ENCODE peak calls at places on chromosomes 6 and 20, in six cellular contexts. Q is mucosa of descending colon, N is GM23248, P is DND-41, C is fibroblast of lung, J is astrocyte of the cerebellum. V is an unnamed sample.

GRCh38 chr6:82882363-82883033 is 183.1 kb downstream of the UBE3D start:
- DNase-seq in Q (no peak), N (no peak), P (no peak), C (no peak), J (no peak), V (no peak)

GRCh38 chr6:168201383-168201782 is 118.2 kb downstream of the DACT2 start:
- DNase-seq in Q (peak), N (no peak), P (no peak), C (no peak), J (no peak), V (no peak)

GRCh38 chr20:32052090-32052791 is at the start of gene HCK:
- DNase-seq in Q (no peak), N (peak), P (no peak), C (no peak), J (no peak), V (no peak)

GRCh38 chr20:45306431-45306982 is at the start of gene RBPJL:
- DNase-seq in Q (no peak), N (peak), P (no peak), C (no peak), J (no peak), V (no peak)

GRCh38 chr6:107115695-107116327 is 496 bp upstream of the BEND3 start:
- DNase-seq in Q (peak), N (peak), P (peak), C (no peak), J (no peak), V (peak)

GRCh38 chr6:111750753-111751684 is 122.2 kb downstream of the FYN start:
- DNase-seq in Q (peak), N (no peak), P (peak), C (peak), J (no peak), V (peak)

GRCh38 chr6:102732908-102733307 is 1339.4 kb downstream of the GRIK2 start:
- DNase-seq in Q (no peak), N (peak), P (no peak), C (peak), J (no peak), V (peak)

GRCh38 chr6:30966154-30966553 is 17.4 kb upstream of the MUC21 start:
- DNase-seq in Q (no peak), N (no peak), P (no peak), C (no peak), J (no peak), V (no peak)

GRCh38 chr6:54990001-54990400 is 143.4 kb downstream of the FAM83B start:
- DNase-seq in Q (no peak), N (no peak), P (no peak), C (no peak), J (no peak), V (no peak)

GRCh38 chr6:40082278-40083043 is 148.2 kb upstream of the MOCS1 start:
- DNase-seq in Q (no peak), N (no peak), P (no peak), C (no peak), J (no peak), V (no peak)

GRCh38 chr20:15205023-15205422 is 867.6 kb upstream of the FLRT3 start:
- DNase-seq in Q (no peak), N (peak), P (no peak), C (no peak), J (no peak), V (no peak)

GRCh38 chr6:136963259-136963658 is 41.2 kb downstream of the SLC35D3 start:
- DNase-seq in Q (no peak), N (no peak), P (no peak), C (no peak), J (no peak), V (no peak)

GRCh38 chr6:7532821-7533220 is 8.7 kb upstream of the DSP start:
- DNase-seq in Q (peak), N (no peak), P (no peak), C (no peak), J (no peak), V (no peak)

GRCh38 chr6:83429857-83430605 is 820 bp downstream of the ME1 start:
- DNase-seq in Q (peak), N (peak), P (no peak), C (peak), J (no peak), V (no peak)

GRCh38 chr6:118320652-118321051 is 227.4 kb upstream of the PLN start:
- DNase-seq in Q (no peak), N (peak), P (no peak), C (no peak), J (peak), V (no peak)

GRCh38 chr20:7161690-7162089 is 394.2 kb downstream of the BMP2 start:
- DNase-seq in Q (peak), N (peak), P (no peak), C (peak), J (peak), V (peak)

GRCh38 chr20:38692436-38693411 is 31.6 kb upstream of the SLC32A1 start:
- DNase-seq in Q (peak), N (peak), P (peak), C (peak), J (peak), V (peak)

GRCh38 chr6:38138374-38138773 is 318.8 kb downstream of the ZFAND3 start:
- DNase-seq in Q (no peak), N (no peak), P (no peak), C (no peak), J (no peak), V (no peak)

GRCh38 chr6:135675862-135676261 is 175.6 kb upstream of the PDE7B start:
- DNase-seq in Q (peak), N (peak), P (peak), C (peak), J (no peak), V (peak)

GRCh38 chr20:58645277-58645968 is 5.7 kb upstream of the STX16 start:
- DNase-seq in Q (no peak), N (peak), P (no peak), C (peak), J (peak), V (no peak)

GRCh38 chr6:46098678-46099077 is 31.1 kb upstream of the ENPP4 start:
- DNase-seq in Q (peak), N (no peak), P (no peak), C (no peak), J (no peak), V (no peak)

GRCh38 chr6:36780517-36781210 is 58.6 kb downstream of the CPNE5 start:
- DNase-seq in Q (peak), N (no peak), P (peak), C (no peak), J (no peak), V (no peak)

GRCh38 chr6:35052694-35053565 is 88.2 kb downstream of the TCP11 start:
- DNase-seq in Q (peak), N (peak), P (no peak), C (peak), J (no peak), V (no peak)

GRCh38 chr6:7146079-7146828 is 38.5 kb downstream of the RREB1 start:
- DNase-seq in Q (peak), N (peak), P (peak), C (peak), J (no peak), V (peak)

GRCh38 chr20:19017104-19017690 is 195.2 kb upstream of the SLC24A3 start:
- DNase-seq in Q (no peak), N (no peak), P (no peak), C (no peak), J (no peak), V (no peak)

GRCh38 chr6:137568067-137568466 is 73.9 kb upstream of the OLIG3 start:
- DNase-seq in Q (no peak), N (no peak), P (peak), C (no peak), J (no peak), V (peak)

GRCh38 chr6:166308769-166309589 is 787 bp upstream of the PRR18 start:
- DNase-seq in Q (no peak), N (no peak), P (no peak), C (no peak), J (no peak), V (no peak)

GRCh38 chr6:155301867-155302266 is 12.4 kb downstream of the TFB1M start:
- DNase-seq in Q (no peak), N (peak), P (no peak), C (peak), J (peak), V (no peak)

GRCh38 chr6:43070028-43070632 is 6.0 kb upstream of the PTK7 start:
- DNase-seq in Q (no peak), N (peak), P (peak), C (peak), J (no peak), V (peak)

GRCh38 chr20:9508696-9509178 is 5.7 kb upstream of the LAMP5 start:
- DNase-seq in Q (no peak), N (no peak), P (no peak), C (no peak), J (no peak), V (no peak)

GRCh38 chr20:43666376-43667328 is at the start of gene MYBL2:
- DNase-seq in Q (peak), N (peak), P (peak), C (peak), J (no peak), V (peak)

GRCh38 chr20:1666802-1667201 is 9.2 kb upstream of the SIRPG start:
- DNase-seq in Q (no peak), N (no peak), P (peak), C (no peak), J (no peak), V (no peak)

GRCh38 chr20:1671891-1672669 is 14.5 kb upstream of the SIRPG start:
- DNase-seq in Q (no peak), N (no peak), P (no peak), C (no peak), J (no peak), V (peak)

GRCh38 chr20:1672728-1673127 is 15.1 kb upstream of the SIRPG start:
- DNase-seq in Q (no peak), N (no peak), P (no peak), C (no peak), J (no peak), V (no peak)

GRCh38 chr20:1667510-1668085 is 10.0 kb upstream of the SIRPG start:
- DNase-seq in Q (no peak), N (no peak), P (no peak), C (no peak), J (no peak), V (no peak)

GRCh38 chr20:1669304-1669703 is 11.7 kb upstream of the SIRPG start:
- DNase-seq in Q (no peak), N (peak), P (no peak), C (peak), J (peak), V (no peak)
- H3K4me3 ChIP-seq in Q (no peak), N (no peak), P (no peak), C (no peak), J (no peak), V (no peak)

GRCh38 chr6:14476793-14477531 is 359.4 kb downstream of the CD83 start:
- DNase-seq in Q (peak), N (peak), P (no peak), C (peak), J (peak), V (no peak)
- H3K4me3 ChIP-seq in Q (no peak), N (peak), P (no peak), C (no peak), J (no peak), V (no peak)

DNA sequence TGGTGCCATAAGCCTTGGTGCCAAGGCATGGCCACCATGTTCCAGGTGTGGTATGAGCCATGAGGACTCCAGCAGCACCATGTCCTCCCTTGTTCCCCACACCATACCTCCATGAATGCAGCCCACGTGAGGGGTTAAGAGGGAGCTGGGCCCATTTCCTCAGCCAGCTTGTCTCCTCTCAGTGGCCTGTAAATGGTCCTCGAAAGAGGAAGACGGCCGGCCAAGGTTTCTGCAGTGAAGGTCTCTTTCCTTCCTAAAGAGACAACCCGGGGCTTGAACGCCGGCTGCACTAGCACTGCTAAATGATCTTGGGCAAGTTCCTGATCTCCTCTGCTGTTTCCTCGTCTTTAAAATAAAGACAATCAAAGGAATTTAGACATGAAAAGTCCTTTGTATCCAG is 154.0 kb downstream of the BMP7 start:
- DNase-seq in Q (no peak), N (no peak), P (no peak), C (no peak), J (no peak), V (no peak)
- H3K4me3 ChIP-seq in Q (no peak), N (no peak), P (no peak), C (no peak), J (no peak), V (no peak)

DNA sequence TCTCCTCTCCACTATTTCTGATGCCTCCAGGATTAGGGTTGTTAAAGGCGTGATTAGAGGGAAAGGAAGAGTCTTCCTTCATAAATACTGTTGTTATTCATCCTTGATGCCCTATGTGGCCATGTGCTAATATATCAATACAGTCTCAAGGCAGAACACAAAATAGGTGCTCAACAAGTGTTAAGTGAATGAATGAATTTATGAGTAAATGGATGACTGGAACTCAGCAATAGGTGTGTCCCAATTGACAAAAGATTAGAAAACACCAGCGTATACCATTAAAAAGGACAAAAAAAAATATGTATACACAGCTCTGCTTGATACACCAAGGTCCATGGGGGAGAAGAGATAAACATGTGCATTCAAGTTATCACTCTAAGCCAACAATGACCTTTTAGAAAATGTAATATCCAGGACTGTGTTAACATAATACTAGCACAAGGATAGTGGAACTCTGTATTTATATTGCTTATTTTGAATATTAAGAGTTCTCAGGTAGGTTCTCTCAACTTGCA is 171.2 kb upstream of the MYLIP start:
- DNase-seq in Q (no peak), N (no peak), P (no peak), C (no peak), J (no peak), V (no peak)
- H3K4me3 ChIP-seq in Q (no peak), N (no peak), P (no peak), C (no peak), J (no peak), V (no peak)

GRCh38 chr6:129673758-129674157 is 36.2 kb downstream of the ARHGAP18 start:
- DNase-seq in Q (no peak), N (no peak), P (no peak), C (no peak), J (no peak), V (no peak)

GRCh38 chr6:129672345-129672691 is 37.7 kb downstream of the ARHGAP18 start:
- DNase-seq in Q (no peak), N (no peak), P (no peak), C (no peak), J (no peak), V (no peak)

GRCh38 chr6:129672883-129673631 is 36.9 kb downstream of the ARHGAP18 start:
- DNase-seq in Q (no peak), N (peak), P (peak), C (peak), J (peak), V (peak)

GRCh38 chr6:129670634-129671033 is 39.3 kb downstream of the ARHGAP18 start:
- DNase-seq in Q (no peak), N (no peak), P (no peak), C (no peak), J (no peak), V (no peak)

DNA sequence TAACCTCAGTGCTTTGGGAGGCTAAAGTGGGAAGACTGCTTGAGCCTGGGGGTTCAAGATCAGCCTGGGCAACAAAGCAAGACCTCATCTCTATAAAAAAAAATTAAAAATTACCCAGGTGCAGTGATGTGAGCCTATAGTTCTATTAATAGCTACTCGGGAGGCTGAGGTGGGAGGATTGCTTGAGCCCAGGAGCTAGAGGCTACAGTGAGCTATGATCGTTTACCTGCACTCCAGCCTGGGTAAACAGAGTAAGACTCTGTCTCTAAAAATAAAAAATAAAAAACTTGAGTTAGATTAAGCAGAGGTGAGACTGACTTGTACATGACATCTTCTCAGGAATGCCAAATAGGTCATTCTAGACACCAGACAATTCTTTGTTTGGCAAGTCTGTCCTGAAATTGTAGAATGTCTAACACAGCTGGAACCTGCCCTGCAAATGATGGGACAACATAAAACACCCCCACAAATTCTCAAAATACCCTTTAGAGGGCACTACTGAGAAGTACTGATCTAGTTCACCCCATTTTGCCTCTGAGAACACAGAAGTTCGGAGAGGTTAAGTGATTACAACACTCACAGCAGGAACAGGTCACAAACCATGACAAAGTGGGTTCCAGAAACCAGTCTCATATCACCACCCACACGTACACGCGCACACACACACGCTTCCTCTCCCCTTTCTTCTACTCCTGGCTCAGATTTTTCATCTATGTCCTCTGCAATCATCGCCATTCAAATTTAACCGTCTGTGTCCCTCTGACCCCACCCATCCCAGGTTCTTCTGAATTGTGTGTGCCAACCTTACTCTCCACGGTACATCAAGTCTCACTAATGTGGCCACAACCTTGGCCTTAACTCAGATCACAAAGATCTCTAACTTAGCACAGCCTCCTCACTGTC is 38.3 kb downstream of the ARHGAP18 start:
- DNase-seq in Q (peak), N (no peak), P (no peak), C (no peak), J (no peak), V (peak)
- H3K4me3 ChIP-seq in Q (no peak), N (no peak), P (no peak), C (no peak), J (no peak), V (no peak)

GRCh38 chr6:84771732-84772131 is 7.3 kb upstream of the TBX18 start:
- DNase-seq in Q (no peak), N (peak), P (no peak), C (no peak), J (no peak), V (no peak)
- H3K4me3 ChIP-seq in Q (no peak), N (no peak), P (no peak), C (no peak), J (no peak), V (no peak)

GRCh38 chr20:63045991-63046390 is 39.2 kb upstream of the BHLHE23 start:
- DNase-seq in Q (no peak), N (no peak), P (no peak), C (no peak), J (no peak), V (no peak)
- H3K4me3 ChIP-seq in Q (no peak), N (no peak), P (no peak), C (no peak), J (no peak), V (no peak)

DNA sequence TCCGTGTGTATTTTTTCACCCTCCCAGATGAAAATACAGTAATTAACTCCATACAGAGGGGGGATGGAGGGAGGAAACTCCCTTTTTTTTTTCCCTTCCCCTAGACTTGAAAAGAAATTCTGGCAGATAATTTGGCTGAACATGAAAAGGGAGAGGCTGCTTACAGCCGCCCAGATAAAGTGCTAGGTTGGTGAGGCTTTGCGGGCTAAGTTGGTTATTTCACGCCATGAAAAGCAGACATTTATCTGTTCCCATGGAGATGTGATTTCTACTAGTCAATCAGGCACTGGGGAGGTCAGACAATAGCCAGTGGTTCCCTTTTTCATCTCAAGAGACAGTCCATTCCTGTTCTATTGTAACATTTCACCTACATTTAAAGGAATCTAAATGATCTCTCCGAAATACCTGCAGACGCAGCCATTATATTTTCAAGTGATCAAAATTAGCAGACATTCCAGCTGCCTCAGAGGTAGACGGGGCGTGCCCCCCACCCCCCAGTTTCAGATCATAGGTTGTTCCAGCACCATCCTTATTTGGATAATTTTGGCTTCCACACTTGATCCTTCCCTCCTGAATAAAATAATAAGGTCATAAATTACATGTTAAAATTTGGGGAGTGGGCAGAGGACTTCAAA is 143.9 kb upstream of the ZNF217 start:
- DNase-seq in Q (no peak), N (peak), P (no peak), C (peak), J (no peak), V (no peak)
- H3K4me3 ChIP-seq in Q (no peak), N (peak), P (no peak), C (no peak), J (no peak), V (no peak)

V was measured in Jurkat, Clone E6-1.